ENCODE peak calls at places on chromosomes 3 and 15, in nine cellular contexts. R is NB4; H is adrenal gland; K is fibroblast of the aortic adventitia; E is astrocyte of the cerebellum; Y is astrocyte of the spinal cord; Q is fibroblast of pulmonary artery; Z is CD4-positive, CD25-positive, alpha-beta regulatory T cell; W is SJCRH30. D is an unnamed sample.
A peak's percentile ranks its signal among the peaks of the same experiment; 100 is the strongest.

GRCh38 chr15:39845582-39845981 is 62.9 kb upstream of the FSIP1 start:
- DNase-seq in E (no peak), Q (no peak), W (no peak), K (no peak), H (no peak), R (no peak), Y (no peak), Z (no peak), D (no peak)

GRCh38 chr3:75101329-75102147 is 487.1 kb upstream of the CNTN3 start:
- DNase-seq in Z (no peak), R (no peak), E (no peak), H (no peak), W (no peak), Q (no peak), Y (no peak), K (no peak), D (no peak)

GRCh38 chr3:18424862-18425640 is at the start of gene SATB1:
- DNase-seq in R (peak; percentile 81), K (peak; percentile 49), E (no peak), Y (peak; percentile 73), Q (peak; percentile 62), H (peak; percentile 75), W (peak; percentile 66), Z (peak; percentile 77), D (peak; percentile 47)

GRCh38 chr15:69637818-69638217 is 185.2 kb downstream of the RPLP1 start:
- DNase-seq in Y (no peak), Z (no peak), H (no peak), Q (no peak), W (no peak), R (no peak), K (no peak), E (no peak), D (no peak)

GRCh38 chr15:75673426-75674247 is 25.9 kb downstream of the SNX33 start:
- DNase-seq in H (no peak), E (no peak), R (peak; percentile 98), Y (peak; percentile 66), Z (no peak), W (peak; percentile 66), Q (peak; percentile 88), K (peak; percentile 80), D (peak; percentile 83)

GRCh38 chr15:29815000-29815704 is 7.1 kb downstream of the TJP1 start:
- DNase-seq in H (peak; percentile 31), E (no peak), K (peak; percentile 24), Y (peak; percentile 52), Z (no peak), W (no peak), Q (peak; percentile 40), R (no peak), D (peak; percentile 44)

GRCh38 chr15:73839699-73840098 is 33.7 kb upstream of the TBC1D21 start:
- DNase-seq in Z (no peak), E (no peak), K (no peak), Y (no peak), W (no peak), Q (no peak), H (no peak), R (no peak), D (no peak)

GRCh38 chr15:31556494-31557150 is 230.0 kb downstream of the KLF13 start:
- DNase-seq in W (peak; percentile 9), Z (peak; percentile 5), Q (peak; percentile 52), Y (no peak), E (no peak), K (peak; percentile 51), H (no peak), R (no peak), D (no peak)

GRCh38 chr3:160180581-160181216 is 44.5 kb upstream of the C3orf80 start:
- DNase-seq in Z (no peak), E (no peak), H (no peak), W (no peak), K (peak; percentile 78), Y (peak; percentile 38), R (peak; percentile 46), Q (peak; percentile 55), D (no peak)

GRCh38 chr3:186923241-186923640 is 7.1 kb upstream of the ST6GAL1 start:
- DNase-seq in K (no peak), Q (no peak), Z (no peak), W (no peak), R (no peak), H (no peak), Y (no peak), E (no peak), D (no peak)

GRCh38 chr3:115160295-115160694 is 13.2 kb upstream of the ZBTB20 start:
- DNase-seq in R (no peak), Y (no peak), E (no peak), Z (no peak), W (no peak), Q (no peak), H (no peak), K (no peak), D (no peak)

GRCh38 chr15:63494406-63494805 is 10.0 kb upstream of the USP3 start:
- DNase-seq in Z (peak; percentile 56), Q (no peak), E (no peak), R (no peak), W (no peak), K (no peak), Y (no peak), H (no peak), D (no peak)

GRCh38 chr3:70488816-70489215 is 176.4 kb upstream of the MDFIC2 start:
- DNase-seq in E (no peak), Y (no peak), Q (no peak), Z (no peak), H (no peak), K (no peak), W (no peak), R (no peak), D (no peak)

GRCh38 chr3:169241928-169242751 is 421.4 kb downstream of the MECOM start:
- DNase-seq in K (peak; percentile 88), R (no peak), Z (no peak), E (peak; percentile 70), Q (peak; percentile 85), H (no peak), Y (peak; percentile 80), W (peak; percentile 69), D (peak; percentile 86)

GRCh38 chr15:69920232-69920631 is 177.5 kb downstream of the TLE3 start:
- DNase-seq in K (no peak), Y (no peak), E (no peak), H (no peak), W (no peak), R (peak; percentile 42), Q (no peak), Z (no peak), D (no peak)

GRCh38 chr3:20680990-20681628 is 495.1 kb upstream of the SGO1 start:
- DNase-seq in R (no peak), E (no peak), W (no peak), H (no peak), Q (no peak), K (no peak), Z (no peak), Y (peak; percentile 23), D (no peak)

GRCh38 chr3:136632625-136633081 is 119.5 kb downstream of the STAG1 start:
- DNase-seq in H (no peak), Z (no peak), Q (peak; percentile 17), W (no peak), Y (peak; percentile 42), R (no peak), K (peak; percentile 37), E (no peak), D (no peak)

GRCh38 chr3:141858312-141858711 is 18.1 kb upstream of the ATP1B3 start:
- DNase-seq in Z (no peak), Q (no peak), E (no peak), H (no peak), K (no peak), W (no peak), R (no peak), Y (no peak), D (no peak)

GRCh38 chr3:36663666-36664291 is 100.6 kb downstream of the DCLK3 start:
- DNase-seq in W (no peak), E (peak; percentile 45), K (peak; percentile 66), R (no peak), Z (no peak), Q (peak; percentile 38), Y (peak; percentile 62), H (no peak), D (no peak)

GRCh38 chr15:48084759-48085420 is 35.9 kb upstream of the SLC24A5 start:
- DNase-seq in Y (peak; percentile 59), Q (peak; percentile 55), R (peak; percentile 23), H (no peak), E (peak; percentile 59), Z (no peak), W (peak; percentile 24), K (peak; percentile 40), D (peak; percentile 65)

GRCh38 chr3:11288786-11289637 is 16.8 kb downstream of the ATG7 start:
- DNase-seq in E (peak; percentile 78), Z (no peak), H (peak; percentile 30), R (peak; percentile 93), K (peak; percentile 96), Q (peak; percentile 98), Y (peak; percentile 92), W (peak; percentile 78), D (peak; percentile 87)

GRCh38 chr3:125287248-125287647 is 74.7 kb upstream of the SLC12A8 start:
- DNase-seq in Q (no peak), Y (no peak), E (no peak), R (no peak), H (no peak), W (no peak), K (no peak), Z (no peak), D (no peak)

GRCh38 chr3:63912768-63913588 is 795 bp upstream of the SCAANT1 start:
- DNase-seq in K (peak; percentile 76), Q (peak; percentile 81), R (no peak), E (peak; percentile 24), Y (peak; percentile 66), W (peak; percentile 22), Z (peak; percentile 56), H (peak; percentile 91), D (peak; percentile 47)
- H3K4me3 ChIP-seq in K (peak overlapping the region; percentile 71), Q (peak overlapping the region; percentile 65), R (peak overlapping the region; percentile 59), E (peak overlapping the region; percentile 52), Y (peak overlapping the region; percentile 68), W (peak overlapping the region; percentile 78), Z (peak overlapping the region; percentile 83), H (peak overlapping the region; percentile 35), D (peak overlapping the region; percentile 73)

GRCh38 chr3:62149962-62150361 is 223.4 kb downstream of the FEZF2 start:
- DNase-seq in K (peak; percentile 15), H (peak; percentile 35), R (no peak), Z (no peak), Q (peak; percentile 48), Y (peak; percentile 61), W (peak; percentile 35), E (peak; percentile 18), D (peak; percentile 33)
- H3K4me3 ChIP-seq in K (no peak overlapping the region), H (no peak overlapping the region), R (no peak overlapping the region), Z (no peak overlapping the region), Q (no peak overlapping the region), Y (no peak overlapping the region), W (no peak overlapping the region), E (no peak overlapping the region), D (no peak overlapping the region)

GRCh38 chr15:85382942-85383341 is 2.5 kb downstream of the AKAP13 start:
- DNase-seq in Q (no peak), E (no peak), R (no peak), Z (no peak), W (no peak), K (no peak), Y (no peak), H (no peak), D (no peak)
- H3K4me3 ChIP-seq in Q (no peak overlapping the region), E (peak overlapping the region; percentile 66), R (no peak overlapping the region), Z (peak overlapping the region; percentile 89), W (peak overlapping the region; percentile 100), K (peak overlapping the region; percentile 74), Y (peak overlapping the region; percentile 76), H (no peak overlapping the region), D (no peak overlapping the region)

DNA sequence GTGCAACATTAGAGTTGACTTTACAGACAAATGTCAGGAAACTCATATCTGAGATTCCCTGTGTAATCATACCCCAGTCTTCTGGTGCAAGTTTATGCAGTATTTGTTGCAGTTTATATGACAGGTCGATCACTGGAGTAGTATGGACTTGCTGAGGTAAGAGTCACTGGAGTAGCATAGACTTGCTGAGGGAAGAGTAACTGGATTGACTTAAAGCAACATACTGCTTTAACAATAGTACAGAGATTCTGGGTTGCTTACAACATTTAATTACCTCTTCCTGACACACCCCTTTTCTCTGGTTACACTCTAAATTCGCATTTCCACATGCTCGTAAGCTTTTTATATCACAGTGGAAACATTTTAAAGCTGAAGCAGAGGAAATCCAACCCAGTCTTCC is 11.8 kb downstream of the AAGAB start:
- DNase-seq in Y (no peak), R (peak; percentile 57), H (no peak), K (peak; percentile 51), E (no peak), Z (peak; percentile 29), Q (peak; percentile 19), W (no peak), D (no peak)
- H3K4me3 ChIP-seq in Y (no peak overlapping the region), R (no peak overlapping the region), H (no peak overlapping the region), K (no peak overlapping the region), E (no peak overlapping the region), Z (peak overlapping the region; percentile 58), Q (no peak overlapping the region), W (no peak overlapping the region), D (no peak overlapping the region)

D was measured in brain microvascular endothelial cell.